ENCODE peak calls at places on chromosomes 11 and 22, in four cellular contexts. One of them, this sample, is unnamed.

GRCh38 chr11:44997566-44997965 is 46.9 kb upstream of the TP53I11 start:
- DNase-seq in H9: no peak
- DNase-seq in Calu3: no peak
- DNase-seq in chondrocyte: no peak
- DNase-seq in this sample: no peak

GRCh38 chr11:723120-723883 is 17.3 kb downstream of the EPS8L2 start:
- DNase-seq in Calu3: peak
- DNase-seq in chondrocyte: no peak
- DNase-seq in H9: peak
- DNase-seq in this sample: no peak

GRCh38 chr22:50125029-50125428 is 35.2 kb downstream of the MOV10L1 start:
- DNase-seq in H9: no peak
- DNase-seq in Calu3: no peak
- DNase-seq in chondrocyte: peak
- DNase-seq in this sample: no peak

GRCh38 chr11:7577883-7578242 is 64.1 kb downstream of the PPFIBP2 start:
- DNase-seq in chondrocyte: no peak
- DNase-seq in H9: peak
- DNase-seq in Calu3: no peak
- DNase-seq in this sample: no peak

GRCh38 chr11:101482556-101483124 is 101.2 kb downstream of the TRPC6 start:
- DNase-seq in chondrocyte: no peak
- DNase-seq in H9: no peak
- DNase-seq in Calu3: no peak
- DNase-seq in this sample: no peak

GRCh38 chr11:127628463-127628785 is 627.9 kb upstream of the KIRREL3 start:
- DNase-seq in H9: no peak
- DNase-seq in chondrocyte: no peak
- DNase-seq in Calu3: no peak
- DNase-seq in this sample: no peak

GRCh38 chr11:125215951-125216350 is 51.4 kb downstream of the PKNOX2 start:
- DNase-seq in chondrocyte: no peak
- DNase-seq in H9: no peak
- DNase-seq in Calu3: no peak
- DNase-seq in this sample: no peak

GRCh38 chr11:122692444-122692843 is 36.9 kb downstream of the UBASH3B start:
- DNase-seq in chondrocyte: no peak
- DNase-seq in Calu3: no peak
- DNase-seq in H9: no peak
- DNase-seq in this sample: no peak

GRCh38 chr11:8081591-8082021 is 595 bp downstream of the TUB start:
- DNase-seq in H9: no peak
- DNase-seq in Calu3: no peak
- DNase-seq in chondrocyte: peak
- DNase-seq in this sample: no peak

GRCh38 chr11:2587132-2587930 is 112.5 kb downstream of the KCNQ1OT1 start:
- DNase-seq in chondrocyte: peak
- DNase-seq in H9: no peak
- DNase-seq in Calu3: no peak
- DNase-seq in this sample: peak

GRCh38 chr22:45013138-45013537 is 3.3 kb upstream of the PHF21B start:
- DNase-seq in H9: no peak
- DNase-seq in chondrocyte: no peak
- DNase-seq in Calu3: no peak
- DNase-seq in this sample: no peak

GRCh38 chr11:2804701-2805387 is 80.7 kb downstream of the CDKN1C start:
- DNase-seq in chondrocyte: peak
- DNase-seq in H9: peak
- DNase-seq in Calu3: no peak
- DNase-seq in this sample: peak

GRCh38 chr11:116837231-116838091 is at the start of gene APOA1:
- DNase-seq in chondrocyte: no peak
- DNase-seq in Calu3: no peak
- DNase-seq in H9: no peak
- DNase-seq in this sample: no peak

GRCh38 chr11:34145073-34145472 is 39.6 kb downstream of the NAT10 start:
- DNase-seq in chondrocyte: peak
- DNase-seq in H9: no peak
- DNase-seq in Calu3: no peak
- DNase-seq in this sample: no peak

GRCh38 chr11:14454861-14455632 is 44.6 kb downstream of the COPB1 start:
- DNase-seq in H9: no peak
- DNase-seq in Calu3: no peak
- DNase-seq in chondrocyte: no peak
- DNase-seq in this sample: no peak

GRCh38 chr11:66835762-66836405 is 7.4 kb upstream of the RCE1 start:
- DNase-seq in H9: no peak
- DNase-seq in chondrocyte: no peak
- DNase-seq in Calu3: no peak
- DNase-seq in this sample: no peak

GRCh38 chr11:820655-821512 is 2.2 kb downstream of the PNPLA2 start:
- DNase-seq in chondrocyte: no peak
- DNase-seq in Calu3: peak
- DNase-seq in H9: no peak
- DNase-seq in this sample: no peak

GRCh38 chr22:29266564-29267461 is 968 bp downstream of the RHBDD3 start:
- DNase-seq in chondrocyte: no peak
- DNase-seq in H9: no peak
- DNase-seq in Calu3: no peak
- DNase-seq in this sample: no peak

GRCh38 chr11:84518601-84519183 is 1108.5 kb downstream of the DLG2 start:
- DNase-seq in Calu3: no peak
- DNase-seq in H9: no peak
- DNase-seq in chondrocyte: no peak
- DNase-seq in this sample: no peak

GRCh38 chr22:46054091-46054877 is 77.3 kb upstream of the WNT7B start:
- DNase-seq in Calu3: peak
- DNase-seq in chondrocyte: peak
- DNase-seq in H9: no peak
- DNase-seq in this sample: no peak

GRCh38 chr22:26968873-26969272 is 311.5 kb downstream of the MIAT start:
- DNase-seq in Calu3: no peak
- DNase-seq in H9: no peak
- DNase-seq in chondrocyte: no peak
- DNase-seq in this sample: no peak

GRCh38 chr22:32820131-32820882 is 18.8 kb downstream of the TIMP3 start:
- DNase-seq in H9: no peak
- DNase-seq in chondrocyte: no peak
- DNase-seq in Calu3: no peak
- DNase-seq in this sample: no peak

GRCh38 chr11:123558536-123559315 is 95.7 kb downstream of the SCN3B start:
- DNase-seq in chondrocyte: no peak
- DNase-seq in Calu3: no peak
- DNase-seq in H9: no peak
- DNase-seq in this sample: no peak

GRCh38 chr22:42937164-42937854 is 77.6 kb downstream of the PACSIN2 start:
- DNase-seq in H9: peak
- DNase-seq in Calu3: peak
- DNase-seq in chondrocyte: no peak
- DNase-seq in this sample: no peak

GRCh38 chr11:120228794-120229384 is 11.1 kb upstream of the POU2F3 start:
- DNase-seq in H9: peak
- DNase-seq in Calu3: no peak
- DNase-seq in chondrocyte: no peak
- DNase-seq in this sample: no peak

GRCh38 chr11:33936745-33937612 is 45.1 kb upstream of the LMO2 start:
- DNase-seq in Calu3: peak
- DNase-seq in H9: no peak
- DNase-seq in chondrocyte: no peak
- DNase-seq in this sample: no peak

GRCh38 chr11:73372371-73372993 is 3.7 kb upstream of the RELT start:
- DNase-seq in H9: peak
- DNase-seq in Calu3: peak
- DNase-seq in chondrocyte: no peak
- DNase-seq in this sample: no peak

GRCh38 chr22:36465232-36466021 is 16.0 kb downstream of the TXN2 start:
- DNase-seq in chondrocyte: no peak
- DNase-seq in H9: no peak
- DNase-seq in Calu3: peak
- DNase-seq in this sample: no peak

GRCh38 chr11:34405079-34405858 is 33.5 kb upstream of the CAT start:
- DNase-seq in chondrocyte: no peak
- DNase-seq in Calu3: no peak
- DNase-seq in H9: no peak
- DNase-seq in this sample: no peak

GRCh38 chr11:103326070-103326794 is 217.0 kb downstream of the DYNC2H1 start:
- DNase-seq in chondrocyte: no peak
- DNase-seq in Calu3: peak
- DNase-seq in H9: peak
- DNase-seq in this sample: no peak

GRCh38 chr11:126680109-126680508 is 320.5 kb downstream of the KIRREL3 start:
- DNase-seq in chondrocyte: no peak
- DNase-seq in Calu3: no peak
- DNase-seq in H9: no peak
- DNase-seq in this sample: no peak

GRCh38 chr11:127106142-127106541 is 105.6 kb upstream of the KIRREL3 start:
- DNase-seq in Calu3: peak
- DNase-seq in chondrocyte: no peak
- DNase-seq in H9: no peak
- DNase-seq in this sample: no peak

GRCh38 chr11:69310934-69311766 is 17.2 kb downstream of the MYEOV start:
- DNase-seq in chondrocyte: peak
- DNase-seq in Calu3: no peak
- DNase-seq in H9: no peak
- DNase-seq in this sample: no peak

GRCh38 chr11:132022718-132023117 is 652.3 kb downstream of the NTM start:
- DNase-seq in H9: no peak
- DNase-seq in chondrocyte: no peak
- DNase-seq in Calu3: no peak
- DNase-seq in this sample: no peak

GRCh38 chr22:30444632-30445437 is 19.3 kb downstream of the MTFP1 start:
- DNase-seq in Calu3: peak
- DNase-seq in chondrocyte: no peak
- DNase-seq in H9: peak
- DNase-seq in this sample: no peak

GRCh38 chr11:19628018-19628417 is 84.6 kb upstream of the NAV2 start:
- DNase-seq in Calu3: no peak
- DNase-seq in H9: no peak
- DNase-seq in chondrocyte: no peak
- DNase-seq in this sample: no peak

GRCh38 chr11:3216027-3216525 is 2.5 kb downstream of the MRGPRG start:
- DNase-seq in H9: peak
- DNase-seq in Calu3: no peak
- DNase-seq in chondrocyte: peak
- DNase-seq in this sample: peak

GRCh38 chr22:37905534-37906363 is at the start of gene MICALL1:
- DNase-seq in chondrocyte: no peak
- DNase-seq in H9: peak
- DNase-seq in Calu3: peak
- DNase-seq in this sample: peak

GRCh38 chr11:102914238-102915043 is 39.7 kb upstream of the MMP12 start:
- DNase-seq in chondrocyte: no peak
- DNase-seq in H9: peak
- DNase-seq in Calu3: peak
- DNase-seq in this sample: no peak

GRCh38 chr11:75801362-75802021 is 13.5 kb upstream of the UVRAG start:
- DNase-seq in H9: no peak
- DNase-seq in chondrocyte: no peak
- DNase-seq in Calu3: no peak
- DNase-seq in this sample: no peak

DNA sequence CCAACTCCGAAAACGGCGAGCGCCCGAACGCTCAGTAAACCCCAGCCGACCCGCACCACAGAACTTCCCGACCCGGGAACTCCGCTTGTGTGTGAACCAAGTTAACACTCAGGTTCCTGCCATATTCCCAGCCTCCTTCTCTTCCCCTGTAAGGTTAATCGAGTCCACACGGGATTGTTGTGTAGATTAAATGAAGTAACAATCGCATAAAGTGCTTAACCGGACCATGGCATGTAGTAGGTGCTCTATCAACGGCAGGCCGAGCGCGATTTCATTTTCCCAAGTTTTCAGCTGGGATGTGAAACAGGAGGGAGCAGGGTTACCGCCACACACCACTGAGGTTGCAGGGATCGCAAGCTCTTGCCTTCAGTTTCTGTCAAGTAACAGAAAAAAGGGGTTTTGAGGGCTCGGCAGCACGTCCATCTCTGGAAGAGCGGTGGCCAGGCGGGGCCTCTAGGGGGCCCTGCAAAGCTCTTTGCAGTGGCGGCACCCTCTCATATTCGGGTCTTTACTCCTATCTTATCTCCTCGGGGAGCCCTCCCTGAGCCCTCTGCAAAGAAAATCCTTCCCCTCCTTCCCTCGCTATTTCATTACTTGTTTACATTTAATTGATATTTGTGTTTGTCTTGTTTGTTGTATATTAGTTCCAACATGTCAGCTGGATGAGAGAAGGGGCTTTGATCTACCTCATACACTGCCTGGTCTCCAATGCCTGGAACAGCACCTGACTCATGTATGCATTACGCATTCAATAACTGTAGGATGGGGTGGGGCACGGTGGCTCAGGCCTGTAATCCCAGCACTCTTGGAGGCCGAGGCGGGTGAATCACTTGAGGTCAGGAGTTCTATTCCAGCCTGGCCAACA is 792 bp upstream of the PLEKHA7 start:
- DNase-seq in H9: peak
- DNase-seq in Calu3: peak
- DNase-seq in chondrocyte: no peak
- DNase-seq in this sample: peak
- TF ChIP-seq CTCF in H9: peak
- TF ChIP-seq CTCF in Calu3: peak
- TF ChIP-seq CTCF in chondrocyte: peak
- TF ChIP-seq CTCF in this sample: peak

GRCh38 chr11:68076371-68077042 is 37.7 kb downstream of the TCIRG1 start:
- DNase-seq in Calu3: peak
- DNase-seq in H9: no peak
- DNase-seq in chondrocyte: no peak
- DNase-seq in this sample: no peak
- TF ChIP-seq CTCF in Calu3: no peak
- TF ChIP-seq CTCF in H9: no peak
- TF ChIP-seq CTCF in chondrocyte: peak
- TF ChIP-seq CTCF in this sample: no peak

DNA sequence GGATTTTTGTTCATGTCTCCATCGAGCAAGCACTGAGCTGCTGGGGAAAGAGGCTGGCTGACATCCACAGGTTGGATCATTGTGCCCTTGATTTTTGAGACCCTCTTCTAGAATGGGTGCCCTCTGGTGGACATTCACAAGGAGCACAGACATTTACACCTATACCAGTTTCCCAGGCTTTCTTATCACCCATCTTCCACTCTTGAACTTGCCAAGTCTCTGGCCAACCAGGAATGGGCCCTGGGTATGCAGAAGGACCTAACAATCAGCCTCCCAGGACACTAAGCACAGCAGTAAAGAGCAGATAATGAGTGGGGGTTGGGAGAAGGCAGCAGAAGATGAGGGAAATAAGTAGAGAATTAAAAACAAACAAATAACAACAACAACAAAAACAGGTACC is 5.7 kb upstream of the INTS4 start:
- DNase-seq in chondrocyte: no peak
- DNase-seq in H9: peak
- DNase-seq in Calu3: peak
- DNase-seq in this sample: no peak
- TF ChIP-seq CTCF in chondrocyte: peak
- TF ChIP-seq CTCF in H9: peak
- TF ChIP-seq CTCF in Calu3: peak
- TF ChIP-seq CTCF in this sample: peak

GRCh38 chr22:49088801-49089791 is 738.6 kb downstream of the BRD1 start:
- DNase-seq in chondrocyte: peak
- DNase-seq in Calu3: no peak
- DNase-seq in H9: no peak
- DNase-seq in this sample: no peak
- TF ChIP-seq CTCF in chondrocyte: no peak
- TF ChIP-seq CTCF in Calu3: no peak
- TF ChIP-seq CTCF in H9: no peak
- TF ChIP-seq CTCF in this sample: no peak

GRCh38 chr11:10298342-10298741 is 4.3 kb upstream of the SBF2 start:
- DNase-seq in chondrocyte: no peak
- DNase-seq in Calu3: no peak
- DNase-seq in H9: no peak
- DNase-seq in this sample: no peak
- TF ChIP-seq CTCF in chondrocyte: peak
- TF ChIP-seq CTCF in Calu3: no peak
- TF ChIP-seq CTCF in H9: peak
- TF ChIP-seq CTCF in this sample: no peak

This sample was measured in mesothelial cell of epicardium.